ENCODE peak calls at places on chromosomes 12 and 14, in eight cellular contexts. W is CD4-positive, alpha-beta T cell; T is fibroblast of lung; V is ovary; F is MM.1S; H is transverse colon; I is choroid plexus epithelial cell; D is HL-60. X is an unnamed sample.

GRCh38 chr14:21846227-21846885 is 172.7 kb upstream of the OR4E1 start:
- DNase-seq in W (peak), T (no peak), V (no peak), F (peak), H (peak), I (peak), D (peak), X (peak)

GRCh38 chr12:51369581-51369980 is 21.6 kb downstream of the GALNT6 start:
- DNase-seq in W (no peak), T (no peak), V (no peak), F (no peak), H (no peak), I (no peak), D (no peak), X (no peak)

GRCh38 chr12:126036348-126036747 is 971.1 kb downstream of the AACS start:
- DNase-seq in W (no peak), T (no peak), V (no peak), F (no peak), H (no peak), I (no peak), D (no peak), X (no peak)

GRCh38 chr14:99514552-99515300 is 33.5 kb downstream of the CCNK start:
- DNase-seq in W (no peak), T (no peak), V (no peak), F (no peak), H (no peak), I (no peak), D (no peak), X (no peak)

GRCh38 chr12:12716151-12716844 is 870 bp upstream of the CDKN1B start:
- DNase-seq in W (no peak), T (peak), V (no peak), F (peak), H (no peak), I (peak), D (peak), X (no peak)

GRCh38 chr12:4810219-4810671 is 90.0 kb downstream of the GALNT8 start:
- DNase-seq in W (no peak), T (no peak), V (no peak), F (no peak), H (no peak), I (no peak), D (no peak), X (no peak)

GRCh38 chr14:33612184-33612479 is 338.7 kb downstream of the EGLN3 start:
- DNase-seq in W (no peak), T (no peak), V (no peak), F (no peak), H (no peak), I (no peak), D (no peak), X (no peak)

GRCh38 chr12:45327823-45328383 is 112.0 kb downstream of the ANO6 start:
- DNase-seq in W (no peak), T (peak), V (no peak), F (no peak), H (no peak), I (peak), D (no peak), X (no peak)

DNA sequence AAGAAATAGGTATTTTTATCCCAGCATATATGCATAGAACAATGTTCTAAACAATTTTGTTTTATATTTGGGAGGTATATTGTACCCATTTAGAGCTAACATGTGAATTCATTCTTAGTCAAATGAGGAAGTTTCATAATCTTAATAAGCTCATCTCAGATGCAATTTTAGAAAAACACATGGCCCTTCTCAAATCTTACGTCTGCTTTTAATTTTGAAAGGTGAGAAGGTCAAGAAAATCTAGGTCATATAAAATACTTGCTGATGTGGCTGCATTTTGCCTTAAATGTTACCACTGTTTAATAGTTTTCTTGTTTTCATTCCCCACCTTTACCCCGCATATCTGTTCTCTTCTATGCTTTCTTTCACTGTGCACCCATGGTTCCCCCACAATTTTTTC is 317.2 kb downstream of the BCAT1 start:
- DNase-seq in W (no peak), T (no peak), V (no peak), F (no peak), H (no peak), I (no peak), D (no peak), X (no peak)
- TF ChIP-seq CTCF in W (no peak), T (no peak), V (no peak), F (no peak), H (no peak), I (no peak), D (no peak), X (no peak)

GRCh38 chr12:15013634-15014169 is 40.9 kb downstream of the PDE6H start:
- DNase-seq in W (no peak), T (no peak), V (no peak), F (peak), H (no peak), I (no peak), D (no peak), X (no peak)
- TF ChIP-seq CTCF in W (no peak), T (no peak), V (no peak), F (no peak), H (no peak), I (no peak), D (no peak), X (no peak)

GRCh38 chr12:109818900-109819500 is 14.2 kb downstream of the TRPV4 start:
- DNase-seq in W (no peak), T (peak), V (no peak), F (no peak), H (no peak), I (peak), D (no peak), X (no peak)
- TF ChIP-seq CTCF in W (no peak), T (no peak), V (no peak), F (no peak), H (no peak), I (no peak), D (no peak), X (no peak)

GRCh38 chr14:35695647-35696046 is 113.4 kb downstream of the RALGAPA1 start:
- DNase-seq in W (no peak), T (peak), V (no peak), F (no peak), H (no peak), I (peak), D (no peak), X (no peak)
- TF ChIP-seq CTCF in W (no peak), T (no peak), V (no peak), F (no peak), H (no peak), I (no peak), D (no peak), X (no peak)

GRCh38 chr12:112288638-112289037 is 93.6 kb downstream of the HECTD4 start:
- DNase-seq in W (no peak), T (no peak), V (no peak), F (no peak), H (no peak), I (no peak), D (no peak), X (no peak)

GRCh38 chr12:112285600-112286401 is 96.4 kb downstream of the HECTD4 start:
- DNase-seq in W (no peak), T (no peak), V (no peak), F (no peak), H (no peak), I (no peak), D (no peak), X (no peak)

GRCh38 chr12:112283541-112283940 is 98.7 kb downstream of the HECTD4 start:
- DNase-seq in W (no peak), T (peak), V (no peak), F (no peak), H (no peak), I (peak), D (no peak), X (no peak)

DNA sequence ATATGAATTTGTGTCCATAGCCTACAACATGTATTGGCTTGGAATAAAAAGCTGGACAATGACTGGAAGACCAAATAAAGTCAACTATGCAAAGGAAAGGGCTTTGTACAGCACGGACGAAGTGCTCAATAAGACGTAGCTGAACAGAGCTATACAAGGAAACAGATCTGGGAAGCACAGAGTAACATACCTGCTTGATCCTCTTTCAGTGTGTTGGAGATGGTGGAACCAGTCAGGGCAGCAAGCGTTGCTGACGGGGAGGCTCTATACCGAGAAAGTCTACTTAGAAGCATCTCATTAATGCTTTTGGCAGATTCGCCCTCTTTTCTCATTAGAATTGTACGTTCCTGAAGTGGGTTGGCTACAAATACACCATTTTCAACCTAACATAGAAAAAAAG is 99.3 kb downstream of the HECTD4 start:
- DNase-seq in W (no peak), T (no peak), V (no peak), F (no peak), H (no peak), I (no peak), D (no peak), X (no peak)
- TF ChIP-seq CTCF in W (no peak), T (no peak), V (no peak), F (no peak), H (no peak), I (no peak), D (no peak), X (no peak)

GRCh38 chr12:65106948-65107347 is 14.2 kb downstream of the WIF1 start:
- DNase-seq in W (no peak), T (no peak), V (no peak), F (no peak), H (no peak), I (peak), D (no peak), X (no peak)
- TF ChIP-seq CTCF in W (no peak), T (peak), V (no peak), F (peak), H (peak), I (peak), D (peak), X (no peak)

GRCh38 chr14:102206901-102207300 is 67.2 kb downstream of the WDR20 start:
- DNase-seq in W (no peak), T (no peak), V (no peak), F (no peak), H (no peak), I (no peak), D (no peak), X (no peak)
- TF ChIP-seq CTCF in W (no peak), T (no peak), V (no peak), F (no peak), H (no peak), I (no peak), D (no peak), X (no peak)

DNA sequence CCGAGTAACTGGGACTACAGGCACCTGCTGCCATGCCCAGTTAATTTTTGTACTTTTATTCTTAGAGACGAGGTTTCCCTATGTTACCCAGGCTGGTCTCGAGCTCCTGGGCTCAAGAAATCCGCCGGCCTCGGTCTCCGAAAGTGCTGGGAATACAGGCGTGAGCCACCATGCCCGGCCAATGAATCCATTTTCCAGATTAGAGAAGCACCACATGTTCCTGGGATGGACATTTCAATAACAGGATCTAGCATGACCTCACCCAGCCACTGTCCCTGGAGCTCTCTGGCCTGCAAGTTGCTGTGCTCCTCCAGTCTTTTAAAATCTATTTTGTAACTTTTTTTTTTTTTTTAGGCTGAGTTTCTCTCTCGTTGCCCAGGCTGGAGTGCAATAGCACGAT is 2.2 kb downstream of the GPR132 start:
- DNase-seq in W (no peak), T (no peak), V (no peak), F (no peak), H (no peak), I (no peak), D (no peak), X (no peak)
- TF ChIP-seq CTCF in W (no peak), T (no peak), V (no peak), F (no peak), H (no peak), I (no peak), D (no peak), X (no peak)

GRCh38 chr14:59020382-59020781 is 168.1 kb upstream of the DAAM1 start:
- DNase-seq in W (no peak), T (peak), V (no peak), F (no peak), H (no peak), I (peak), D (peak), X (no peak)
- TF ChIP-seq CTCF in W (peak), T (peak), V (no peak), F (peak), H (peak), I (peak), D (no peak), X (no peak)

DNA sequence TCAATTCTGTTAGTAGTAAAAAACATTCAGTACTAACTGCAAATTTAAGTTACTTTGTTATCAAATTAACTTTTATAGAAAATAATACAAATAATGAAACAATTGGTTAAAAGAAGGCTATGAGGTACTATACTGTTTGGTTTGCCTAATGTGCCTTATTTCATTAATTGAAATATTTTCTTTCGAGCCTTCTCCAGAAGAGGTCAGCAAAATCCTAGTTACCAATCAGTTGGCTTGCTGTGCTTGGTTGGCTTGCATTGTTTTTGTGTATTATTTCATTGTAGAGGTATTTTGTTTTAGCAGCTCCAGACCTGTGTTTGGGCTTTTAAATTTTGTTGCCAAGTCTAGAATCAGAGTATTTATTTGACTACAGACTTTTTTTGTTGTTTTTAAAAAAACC is 68.5 kb downstream of the AEBP2 start:
- DNase-seq in W (no peak), T (no peak), V (no peak), F (no peak), H (no peak), I (peak), D (no peak), X (no peak)
- TF ChIP-seq CTCF in W (no peak), T (peak), V (peak), F (no peak), H (no peak), I (peak), D (no peak), X (no peak)